ENCODE peak calls at places on chromosomes 13 and 19, in four cellular contexts. One of them, this sample, is unnamed.

GRCh38 chr13:105918842-105919741 is 616.4 kb downstream of the EFNB2 start:
- DNase-seq in tibial nerve: no peak
- DNase-seq in psoas muscle: no peak
- DNase-seq in brain microvascular endothelial cell: peak; percentile 89
- DNase-seq in this sample: peak; percentile 87

GRCh38 chr19:39409207-39409885 is 2.7 kb downstream of the ZFP36 start:
- DNase-seq in brain microvascular endothelial cell: no peak
- DNase-seq in tibial nerve: peak; percentile 91
- DNase-seq in psoas muscle: peak; percentile 95
- DNase-seq in this sample: peak; percentile 45

GRCh38 chr13:46622918-46623256 is 69.9 kb downstream of the LRCH1 start:
- DNase-seq in tibial nerve: no peak
- DNase-seq in brain microvascular endothelial cell: no peak
- DNase-seq in psoas muscle: peak; percentile 29
- DNase-seq in this sample: no peak

GRCh38 chr13:50444726-50445125 is 398.8 kb downstream of the DLEU7 start:
- DNase-seq in psoas muscle: no peak
- DNase-seq in tibial nerve: no peak
- DNase-seq in brain microvascular endothelial cell: no peak
- DNase-seq in this sample: no peak

GRCh38 chr13:33186851-33187250 is 98.7 kb downstream of the STARD13 start:
- DNase-seq in brain microvascular endothelial cell: peak; percentile 89
- DNase-seq in psoas muscle: no peak
- DNase-seq in tibial nerve: no peak
- DNase-seq in this sample: peak; percentile 65

GRCh38 chr13:76741624-76742023 is 144.6 kb downstream of the KCTD12 start:
- DNase-seq in psoas muscle: no peak
- DNase-seq in tibial nerve: no peak
- DNase-seq in brain microvascular endothelial cell: no peak
- DNase-seq in this sample: no peak

GRCh38 chr19:39752390-39752789 is 14.6 kb upstream of the CLC start:
- DNase-seq in psoas muscle: no peak
- DNase-seq in tibial nerve: no peak
- DNase-seq in brain microvascular endothelial cell: no peak
- DNase-seq in this sample: no peak

GRCh38 chr19:5703819-5704818 is 14.0 kb downstream of the RPL36 start:
- DNase-seq in tibial nerve: no peak
- DNase-seq in psoas muscle: no peak
- DNase-seq in brain microvascular endothelial cell: no peak
- DNase-seq in this sample: no peak

GRCh38 chr13:28541966-28542365 is 47.0 kb upstream of the FLT1 start:
- DNase-seq in brain microvascular endothelial cell: no peak
- DNase-seq in psoas muscle: no peak
- DNase-seq in tibial nerve: no peak
- DNase-seq in this sample: no peak

GRCh38 chr19:6417713-6418561 is 6.7 kb downstream of the KHSRP start:
- DNase-seq in psoas muscle: no peak
- DNase-seq in tibial nerve: no peak
- DNase-seq in brain microvascular endothelial cell: no peak
- DNase-seq in this sample: no peak

GRCh38 chr19:10252707-10253106 is 693 bp downstream of the MRPL4 start:
- DNase-seq in brain microvascular endothelial cell: no peak
- DNase-seq in psoas muscle: no peak
- DNase-seq in tibial nerve: no peak
- DNase-seq in this sample: no peak

GRCh38 chr19:47351545-47351944 is 2.4 kb downstream of the DHX34 start:
- DNase-seq in tibial nerve: no peak
- DNase-seq in brain microvascular endothelial cell: peak; percentile 41
- DNase-seq in psoas muscle: no peak
- DNase-seq in this sample: no peak

DNA sequence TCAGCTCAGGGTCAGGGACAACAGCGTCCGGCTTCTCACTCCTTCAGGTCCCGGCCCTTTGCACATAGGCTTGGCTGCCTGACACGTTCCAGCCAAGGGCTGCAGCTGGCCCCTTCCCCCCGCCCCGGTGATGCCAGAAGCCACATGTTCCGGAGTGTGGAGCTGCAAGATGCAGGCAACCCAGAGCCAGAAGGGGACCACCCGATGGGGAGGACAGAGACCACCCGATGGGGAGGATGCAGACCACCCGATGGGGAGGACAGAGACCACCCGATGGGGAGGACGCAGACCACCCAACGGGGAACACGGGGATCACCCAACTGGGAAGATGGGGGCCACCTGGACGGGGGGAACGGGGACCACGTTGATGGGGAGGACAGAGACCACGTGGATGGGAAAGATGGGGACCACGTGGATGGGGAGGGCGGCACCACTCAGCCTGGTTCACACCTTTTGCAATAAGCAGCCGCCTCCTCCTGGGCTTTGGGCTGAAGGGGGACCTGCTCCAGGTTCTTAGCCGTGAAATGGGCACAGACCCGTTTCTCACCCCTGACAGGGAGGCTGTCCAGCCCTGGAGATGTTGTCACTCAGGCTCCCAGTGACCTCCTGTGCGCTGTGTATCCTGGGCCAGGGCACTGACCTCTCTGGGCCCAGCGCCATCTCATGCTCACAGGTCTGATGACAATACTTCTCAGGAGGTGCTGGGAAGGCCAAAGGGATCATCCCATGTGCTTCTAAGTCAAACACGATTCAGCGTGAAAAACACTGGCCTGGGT is 34.6 kb downstream of the C13orf46 start:
- DNase-seq in tibial nerve: no peak
- DNase-seq in brain microvascular endothelial cell: no peak
- DNase-seq in psoas muscle: no peak
- DNase-seq in this sample: no peak
- H3K27ac ChIP-seq in tibial nerve: no peak overlapping the region
- H3K27ac ChIP-seq in brain microvascular endothelial cell: no peak overlapping the region
- H3K27ac ChIP-seq in psoas muscle: no peak overlapping the region
- H3K27ac ChIP-seq in this sample: no peak overlapping the region

DNA sequence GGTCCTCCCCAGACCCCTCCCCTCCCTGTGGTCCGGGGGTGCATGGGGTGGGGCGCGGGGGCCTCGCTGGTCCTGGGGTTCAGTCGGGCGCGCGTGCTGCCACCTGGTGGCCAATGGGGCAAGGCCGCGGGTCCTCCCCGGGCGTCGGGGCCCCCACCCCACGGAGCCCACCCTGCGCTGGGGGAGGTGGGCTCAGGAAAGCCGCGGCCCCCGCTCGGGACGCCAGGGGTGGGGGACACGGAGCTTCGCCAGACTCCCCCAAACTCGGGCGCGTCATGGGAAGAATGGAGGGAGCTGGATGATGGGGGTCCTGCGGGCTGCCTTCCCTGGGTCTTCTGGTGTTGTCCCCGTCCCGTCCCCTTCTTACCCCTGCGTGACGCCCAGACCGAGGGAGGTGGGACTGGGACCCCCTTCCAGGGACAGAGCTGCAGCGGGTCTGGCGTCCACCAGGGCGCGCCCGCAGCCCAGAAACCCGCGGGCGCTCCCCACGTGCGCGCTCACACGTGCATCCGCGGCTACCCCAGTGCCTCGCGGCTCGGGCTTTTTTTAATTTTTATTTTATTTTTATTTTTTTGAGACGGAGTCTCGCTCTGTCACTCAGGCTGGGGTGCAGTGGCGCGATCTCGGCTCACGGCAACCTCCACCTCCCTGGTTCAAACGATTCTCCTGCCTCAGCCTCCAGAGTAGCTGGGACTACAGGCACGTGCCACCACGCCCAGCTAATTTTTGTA is 19.8 kb upstream of the TCF3 start:
- DNase-seq in brain microvascular endothelial cell: no peak
- DNase-seq in psoas muscle: no peak
- DNase-seq in tibial nerve: no peak
- DNase-seq in this sample: peak; percentile 15
- H3K27me3 ChIP-seq in brain microvascular endothelial cell: peaks cover 59% of the 10 kb centered on the region
- H3K27me3 ChIP-seq in psoas muscle: peaks cover 32% of the 10 kb centered on the region
- H3K27me3 ChIP-seq in tibial nerve: peaks cover 5% of the 10 kb centered on the region
- H3K27me3 ChIP-seq in this sample: peaks cover 83% of the 10 kb centered on the region

DNA sequence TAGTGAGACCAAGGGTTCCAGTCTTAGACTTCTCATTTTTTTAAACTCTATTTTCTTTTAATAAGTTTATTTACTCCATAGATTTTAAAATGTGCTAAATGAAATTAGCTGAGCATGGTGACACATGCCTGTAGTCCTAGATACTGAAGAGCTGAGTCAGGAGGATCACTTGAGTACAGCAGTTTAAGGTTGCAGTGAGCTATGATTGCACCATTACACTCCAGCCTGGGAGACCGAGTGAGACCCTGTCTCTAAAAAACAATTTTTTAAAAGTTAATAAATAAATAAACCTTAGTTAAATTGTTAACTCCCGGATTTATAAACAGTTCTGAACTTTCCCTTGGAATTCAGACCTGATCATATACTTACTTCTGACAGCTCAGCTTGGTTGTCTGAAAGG is 32.5 kb downstream of the PCDH20 start:
- DNase-seq in tibial nerve: no peak
- DNase-seq in psoas muscle: no peak
- DNase-seq in brain microvascular endothelial cell: no peak
- DNase-seq in this sample: no peak
- H3K4me3 ChIP-seq in tibial nerve: no peak overlapping the region
- H3K4me3 ChIP-seq in psoas muscle: no peak overlapping the region
- H3K4me3 ChIP-seq in brain microvascular endothelial cell: no peak overlapping the region
- H3K4me3 ChIP-seq in this sample: no peak overlapping the region

DNA sequence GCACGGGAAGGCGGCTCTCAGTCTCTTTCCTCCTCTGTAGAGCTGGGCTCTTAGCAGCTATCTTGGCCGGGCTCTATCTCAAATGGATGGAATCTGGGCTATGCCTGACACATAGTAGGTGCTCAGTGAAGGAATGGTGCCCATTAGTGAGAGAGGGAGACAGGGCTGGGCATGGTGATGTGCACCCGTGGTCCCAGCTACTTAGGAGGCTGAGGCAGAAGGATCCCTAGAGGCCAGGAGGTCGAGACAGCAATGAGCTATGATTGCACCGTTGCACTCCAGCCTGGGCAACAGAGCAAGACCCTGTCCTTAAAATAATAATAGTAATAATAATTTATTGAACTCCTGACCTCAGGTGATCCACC is 14.7 kb downstream of the KLF2 start:
- DNase-seq in brain microvascular endothelial cell: no peak
- DNase-seq in tibial nerve: no peak
- DNase-seq in psoas muscle: no peak
- DNase-seq in this sample: no peak
- H3K27ac ChIP-seq in brain microvascular endothelial cell: peak overlapping the region; percentile 71
- H3K27ac ChIP-seq in tibial nerve: no peak overlapping the region
- H3K27ac ChIP-seq in psoas muscle: peak overlapping the region; percentile 27
- H3K27ac ChIP-seq in this sample: peak overlapping the region; percentile 97

This sample was measured in SJSA1.